ENCODE peak calls at places on chromosome 16, in six cellular contexts. One of them, this sample, is unnamed.

GRCh38 chr16:69410285-69410990 is 14.0 kb upstream of the CYB5B start:
- DNase-seq in SHP77: no peak
- DNase-seq in AG04450: no peak
- DNase-seq in WTC11: no peak
- DNase-seq in left ventricle myocardium superior: no peak
- DNase-seq in RWPE1: no peak
- DNase-seq in this sample: no peak

GRCh38 chr16:24150282-24150681 is 105.9 kb upstream of the CACNG3 start:
- DNase-seq in SHP77: no peak
- DNase-seq in AG04450: no peak
- DNase-seq in WTC11: no peak
- DNase-seq in left ventricle myocardium superior: no peak
- DNase-seq in RWPE1: no peak
- DNase-seq in this sample: no peak

GRCh38 chr16:69365901-69366300 is 14.3 kb upstream of the TMED6 start:
- DNase-seq in SHP77: no peak
- DNase-seq in AG04450: no peak
- DNase-seq in WTC11: no peak
- DNase-seq in left ventricle myocardium superior: no peak
- DNase-seq in RWPE1: no peak
- DNase-seq in this sample: no peak

GRCh38 chr16:70478912-70479341 is 24.5 kb downstream of the FCSK start:
- DNase-seq in SHP77: no peak
- DNase-seq in AG04450: no peak
- DNase-seq in WTC11: no peak
- DNase-seq in left ventricle myocardium superior: peak; percentile 42
- DNase-seq in RWPE1: no peak
- DNase-seq in this sample: no peak

GRCh38 chr16:72793017-72793416 is 254.9 kb downstream of the ZFHX3 start:
- DNase-seq in SHP77: no peak
- DNase-seq in AG04450: no peak
- DNase-seq in WTC11: no peak
- DNase-seq in left ventricle myocardium superior: no peak
- DNase-seq in RWPE1: no peak
- DNase-seq in this sample: no peak

GRCh38 chr16:88963583-88963982 is 13.4 kb downstream of the CBFA2T3 start:
- DNase-seq in SHP77: no peak
- DNase-seq in AG04450: no peak
- DNase-seq in WTC11: no peak
- DNase-seq in left ventricle myocardium superior: peak; percentile 7
- DNase-seq in RWPE1: peak; percentile 28
- DNase-seq in this sample: no peak

GRCh38 chr16:81836279-81837054 is 57.4 kb downstream of the PLCG2 start:
- DNase-seq in SHP77: no peak
- DNase-seq in AG04450: no peak
- DNase-seq in WTC11: no peak
- DNase-seq in left ventricle myocardium superior: no peak
- DNase-seq in RWPE1: no peak
- DNase-seq in this sample: peak; percentile 4

GRCh38 chr16:58773870-58774269 is 39.8 kb upstream of the GOT2 start:
- DNase-seq in SHP77: no peak
- DNase-seq in AG04450: no peak
- DNase-seq in WTC11: no peak
- DNase-seq in left ventricle myocardium superior: no peak
- DNase-seq in RWPE1: no peak
- DNase-seq in this sample: no peak

GRCh38 chr16:12426122-12426521 is 377.6 kb downstream of the CPPED1 start:
- DNase-seq in SHP77: no peak
- DNase-seq in AG04450: no peak
- DNase-seq in WTC11: no peak
- DNase-seq in left ventricle myocardium superior: no peak
- DNase-seq in RWPE1: no peak
- DNase-seq in this sample: no peak

GRCh38 chr16:55282441-55282840 is 41.6 kb upstream of the IRX6 start:
- DNase-seq in SHP77: no peak
- DNase-seq in AG04450: no peak
- DNase-seq in WTC11: no peak
- DNase-seq in left ventricle myocardium superior: no peak
- DNase-seq in RWPE1: no peak
- DNase-seq in this sample: no peak

GRCh38 chr16:4700380-4700996 is 7.1 kb downstream of the NUDT16L1 start:
- DNase-seq in SHP77: no peak
- DNase-seq in AG04450: no peak
- DNase-seq in WTC11: no peak
- DNase-seq in left ventricle myocardium superior: no peak
- DNase-seq in RWPE1: no peak
- DNase-seq in this sample: no peak

GRCh38 chr16:75096730-75097129 is 19.9 kb downstream of the LDHD start:
- DNase-seq in SHP77: no peak
- DNase-seq in AG04450: no peak
- DNase-seq in WTC11: peak; percentile 80
- DNase-seq in left ventricle myocardium superior: no peak
- DNase-seq in RWPE1: peak; percentile 84
- DNase-seq in this sample: peak; percentile 66

GRCh38 chr16:78035012-78035411 is 12.7 kb downstream of the CLEC3A start:
- DNase-seq in SHP77: no peak
- DNase-seq in AG04450: no peak
- DNase-seq in WTC11: no peak
- DNase-seq in left ventricle myocardium superior: no peak
- DNase-seq in RWPE1: no peak
- DNase-seq in this sample: no peak

GRCh38 chr16:27304881-27305280 is 8.9 kb upstream of the IL4R start:
- DNase-seq in SHP77: no peak
- DNase-seq in AG04450: no peak
- DNase-seq in WTC11: no peak
- DNase-seq in left ventricle myocardium superior: no peak
- DNase-seq in RWPE1: no peak
- DNase-seq in this sample: no peak

GRCh38 chr16:11597737-11598136 is 11.0 kb upstream of the LITAF start:
- DNase-seq in SHP77: no peak
- DNase-seq in AG04450: no peak
- DNase-seq in WTC11: no peak
- DNase-seq in left ventricle myocardium superior: no peak
- DNase-seq in RWPE1: no peak
- DNase-seq in this sample: no peak

This sample was measured in NCI-H510A treated with DMSO at 0.1 percent for 48 hours.